ENCODE peak calls at places on chromosomes 6 and 20, in six cellular contexts. One of them, this sample, is unnamed.

GRCh38 chr6:7652957-7653356 is 63.0 kb downstream of the SNRNP48 start:
- DNase-seq in HEK293T: no peak
- DNase-seq in GM12892: no peak
- DNase-seq in NCI-H446: no peak
- DNase-seq in SJSA1: no peak
- DNase-seq in Calu3: no peak
- DNase-seq in this sample: no peak

GRCh38 chr6:159565181-159565580 is 127.9 kb downstream of the SOD2 start:
- DNase-seq in GM12892: no peak
- DNase-seq in Calu3: no peak
- DNase-seq in HEK293T: no peak
- DNase-seq in NCI-H446: no peak
- DNase-seq in SJSA1: no peak
- DNase-seq in this sample: no peak

GRCh38 chr6:166770216-166771116 is 143.4 kb upstream of the RPS6KA2 start:
- DNase-seq in GM12892: no peak
- DNase-seq in Calu3: no peak
- DNase-seq in NCI-H446: no peak
- DNase-seq in HEK293T: no peak
- DNase-seq in SJSA1: no peak
- DNase-seq in this sample: no peak

GRCh38 chr20:58646703-58647102 is 4.4 kb upstream of the STX16 start:
- DNase-seq in HEK293T: no peak
- DNase-seq in NCI-H446: no peak
- DNase-seq in Calu3: no peak
- DNase-seq in GM12892: no peak
- DNase-seq in SJSA1: no peak
- DNase-seq in this sample: no peak

GRCh38 chr6:7776509-7776908 is 50.6 kb downstream of the BMP6 start:
- DNase-seq in SJSA1: no peak
- DNase-seq in Calu3: no peak
- DNase-seq in NCI-H446: no peak
- DNase-seq in HEK293T: no peak
- DNase-seq in GM12892: no peak
- DNase-seq in this sample: no peak

GRCh38 chr20:46715292-46715756 is 5.9 kb downstream of the SLC2A10 start:
- DNase-seq in NCI-H446: no peak
- DNase-seq in GM12892: no peak
- DNase-seq in Calu3: peak; percentile 20
- DNase-seq in HEK293T: no peak
- DNase-seq in SJSA1: peak; percentile 38
- DNase-seq in this sample: peak; percentile 49

GRCh38 chr6:20696676-20697075 is 162.4 kb downstream of the CDKAL1 start:
- DNase-seq in GM12892: no peak
- DNase-seq in HEK293T: no peak
- DNase-seq in Calu3: no peak
- DNase-seq in NCI-H446: no peak
- DNase-seq in SJSA1: no peak
- DNase-seq in this sample: no peak

GRCh38 chr6:52509281-52510212 is 67.3 kb downstream of the TRAM2 start:
- DNase-seq in NCI-H446: no peak
- DNase-seq in SJSA1: peak; percentile 49
- DNase-seq in GM12892: no peak
- DNase-seq in Calu3: no peak
- DNase-seq in HEK293T: no peak
- DNase-seq in this sample: no peak

GRCh38 chr6:24951831-24952299 is 16.1 kb upstream of the RIPOR2 start:
- DNase-seq in NCI-H446: no peak
- DNase-seq in SJSA1: no peak
- DNase-seq in Calu3: no peak
- DNase-seq in GM12892: no peak
- DNase-seq in HEK293T: no peak
- DNase-seq in this sample: peak; percentile 21

GRCh38 chr20:37630161-37630560 is 63.7 kb upstream of the CTNNBL1 start:
- DNase-seq in HEK293T: no peak
- DNase-seq in Calu3: no peak
- DNase-seq in SJSA1: no peak
- DNase-seq in NCI-H446: peak; percentile 50
- DNase-seq in GM12892: no peak
- DNase-seq in this sample: no peak

GRCh38 chr20:7301807-7302206 is 534.3 kb downstream of the BMP2 start:
- DNase-seq in SJSA1: no peak
- DNase-seq in HEK293T: no peak
- DNase-seq in Calu3: no peak
- DNase-seq in NCI-H446: no peak
- DNase-seq in GM12892: no peak
- DNase-seq in this sample: no peak

GRCh38 chr6:5866547-5867051 is 140.1 kb downstream of the NRN1 start:
- DNase-seq in SJSA1: peak; percentile 77
- DNase-seq in NCI-H446: peak; percentile 69
- DNase-seq in Calu3: peak; percentile 12
- DNase-seq in GM12892: no peak
- DNase-seq in HEK293T: no peak
- DNase-seq in this sample: no peak

GRCh38 chr6:139881728-139882211 is 507.3 kb upstream of the CITED2 start:
- DNase-seq in GM12892: no peak
- DNase-seq in Calu3: peak; percentile 45
- DNase-seq in HEK293T: peak; percentile 48
- DNase-seq in SJSA1: peak; percentile 68
- DNase-seq in NCI-H446: peak; percentile 39
- DNase-seq in this sample: peak; percentile 55

GRCh38 chr6:25713802-25714201 is 40.7 kb upstream of the SLC17A4 start:
- DNase-seq in SJSA1: no peak
- DNase-seq in Calu3: no peak
- DNase-seq in NCI-H446: no peak
- DNase-seq in HEK293T: no peak
- DNase-seq in GM12892: no peak
- DNase-seq in this sample: no peak

GRCh38 chr6:32843321-32843978 is 397 bp downstream of the PSMB8 start:
- DNase-seq in SJSA1: no peak
- DNase-seq in GM12892: no peak
- DNase-seq in HEK293T: no peak
- DNase-seq in NCI-H446: no peak
- DNase-seq in Calu3: peak; percentile 24
- DNase-seq in this sample: peak; percentile 20

GRCh38 chr20:33554914-33555420 is 65.1 kb downstream of the CBFA2T2 start:
- DNase-seq in Calu3: peak; percentile 51
- DNase-seq in NCI-H446: peak; percentile 95
- DNase-seq in SJSA1: peak; percentile 88
- DNase-seq in GM12892: peak; percentile 33
- DNase-seq in HEK293T: peak; percentile 66
- DNase-seq in this sample: no peak

This sample was measured in transverse colon.